ENCODE peak calls at places on chromosomes 4 and X, in six cellular contexts. P is HCEC 1CT; I is C1 segment of cervical spinal cord; L is GM13976; W is mesenchymal stem cell; C is stimulated activated CD4-positive, alpha-beta T cell treated with anti-CD3 and anti-CD28 coated beads, Interleukin-1b, Interleukin-23, amount 100 ng/mL, for 24 hours. J is an unnamed sample.
A peak's percentile ranks its signal among the peaks of the same experiment; 100 is the strongest.

GRCh38 chr4:88137112-88137511 is 21.3 kb downstream of the ABCG2 start:
- DNase-seq in I (no peak), C (no peak), P (peak; percentile 15), W (peak; percentile 29), L (no peak), J (no peak)

GRCh38 chr4:5787311-5787710 is 76.3 kb downstream of the EVC start:
- DNase-seq in W (no peak), P (no peak), C (no peak), I (no peak), L (no peak), J (no peak)

GRCh38 chr4:112378858-112379257 is 81.7 kb downstream of the ALPK1 start:
- DNase-seq in L (no peak), I (no peak), C (no peak), P (no peak), W (no peak), J (no peak)

GRCh38 chr4:75158451-75158850 is 225.5 kb downstream of the PARM1 start:
- DNase-seq in W (peak; percentile 28), C (no peak), P (no peak), I (no peak), L (no peak), J (no peak)

GRCh38 chr4:37970702-37971101 is 10.5 kb downstream of the PTTG2 start:
- DNase-seq in P (peak; percentile 47), W (no peak), C (peak; percentile 23), I (no peak), L (no peak), J (no peak)

GRCh38 chrX:133005038-133005437 is 46.6 kb upstream of the HS6ST2 start:
- DNase-seq in L (peak; percentile 8), P (no peak), C (no peak), W (peak; percentile 8), I (no peak), J (no peak)

GRCh38 chrX:120468479-120468824 is 644 bp downstream of the LAMP2 start:
- DNase-seq in C (no peak), L (no peak), W (peak; percentile 3), I (no peak), P (no peak), J (no peak)

GRCh38 chr4:37949636-37950426 is 10.4 kb upstream of the PTTG2 start:
- DNase-seq in L (no peak), I (no peak), W (no peak), C (no peak), P (no peak), J (no peak)

GRCh38 chr4:3384771-3385701 is 56.7 kb upstream of the HGFAC start:
- DNase-seq in P (no peak), I (no peak), W (no peak), C (no peak), L (no peak), J (no peak)

GRCh38 chr4:113504422-113504821 is 257.1 kb downstream of the CAMK2D start:
- DNase-seq in W (no peak), P (no peak), L (no peak), C (no peak), I (no peak), J (no peak)

GRCh38 chr4:113745724-113746123 is 15.8 kb downstream of the CAMK2D start:
- DNase-seq in I (no peak), W (no peak), C (no peak), P (no peak), L (no peak), J (no peak)

GRCh38 chr4:118968006-118968405 is 79.4 kb downstream of the SYNPO2 start:
- DNase-seq in L (peak; percentile 55), W (peak; percentile 95), I (peak; percentile 50), P (peak; percentile 74), C (no peak), J (no peak)

GRCh38 chrX:140505421-140506337 is 810 bp upstream of the SOX3 start:
- DNase-seq in C (no peak), I (no peak), W (no peak), P (no peak), L (peak; percentile 8), J (no peak)

GRCh38 chr4:19286924-19287323 is 964.8 kb upstream of the SLIT2 start:
- DNase-seq in L (no peak), P (no peak), C (no peak), W (no peak), I (no peak), J (no peak)

GRCh38 chr4:2835978-2836377 is 7.7 kb upstream of the ADD1 start:
- DNase-seq in P (no peak), C (no peak), W (no peak), L (no peak), I (no peak), J (no peak)

GRCh38 chr4:159487284-159487747 is 384.4 kb downstream of the RAPGEF2 start:
- DNase-seq in P (peak; percentile 55), C (no peak), I (no peak), L (peak; percentile 42), W (peak; percentile 80), J (peak; percentile 3)

GRCh38 chrX:25191403-25191802 is 175.6 kb upstream of the ARX start:
- DNase-seq in W (no peak), L (no peak), P (no peak), I (no peak), C (no peak), J (no peak)

GRCh38 chr4:139311909-139312308 is 9.6 kb upstream of the NDUFC1 start:
- DNase-seq in L (no peak), W (peak; percentile 21), P (no peak), C (no peak), I (no peak), J (no peak)

GRCh38 chr4:1596393-1596792 is 87.7 kb downstream of the FAM53A start:
- DNase-seq in C (no peak), P (no peak), W (no peak), I (no peak), L (no peak), J (no peak)

GRCh38 chr4:38177792-38178665 is 217.8 kb downstream of the PTTG2 start:
- DNase-seq in L (no peak), I (no peak), W (no peak), P (no peak), C (no peak), J (no peak)

GRCh38 chr4:182143822-182144620 is 99.2 kb upstream of the TENM3 start:
- DNase-seq in L (peak; percentile 53), W (peak; percentile 18), I (no peak), P (peak; percentile 47), C (no peak), J (peak; percentile 72)

GRCh38 chrX:48025561-48025960 is 18.8 kb downstream of the SPACA5 start:
- DNase-seq in I (peak; percentile 14), C (no peak), W (peak; percentile 67), L (peak; percentile 40), P (peak; percentile 48), J (peak; percentile 59)

GRCh38 chrX:135707880-135708279 is 5.6 kb upstream of the CT45A1 start:
- DNase-seq in L (peak; percentile 40), W (no peak), I (no peak), P (peak; percentile 0), C (no peak), J (no peak)

GRCh38 chr4:132651193-132651592 is 497.9 kb upstream of the PCDH10 start:
- DNase-seq in I (no peak), P (no peak), C (no peak), L (no peak), W (no peak), J (no peak)

GRCh38 chrX:106894978-106895452 is 8.1 kb downstream of the RIPPLY1 start:
- DNase-seq in P (peak; percentile 73), W (peak; percentile 64), L (no peak), I (no peak), C (no peak), J (no peak)

GRCh38 chr4:99648321-99648720 is 9.3 kb downstream of the C4orf54 start:
- DNase-seq in W (no peak), P (no peak), I (no peak), C (no peak), L (no peak), J (no peak)

GRCh38 chrX:16825306-16826035 is 39.2 kb downstream of the TXLNG start:
- DNase-seq in P (peak; percentile 48), W (peak; percentile 24), I (no peak), C (no peak), L (no peak), J (no peak)

GRCh38 chrX:119477812-119478232 is 9.6 kb downstream of the SLC25A5 start:
- DNase-seq in C (no peak), L (no peak), P (peak; percentile 75), I (no peak), W (peak; percentile 95), J (no peak)

GRCh38 chr4:4860803-4861591 is 1.5 kb downstream of the MSX1 start:
- DNase-seq in C (no peak), L (no peak), I (no peak), P (no peak), W (peak; percentile 65), J (no peak)